ENCODE peak calls at places on chromosomes 4 and X, in five cellular contexts. O, A, N, D and M are unnamed samples.

GRCh38 chr4:1230316-1230715 is 18.6 kb downstream of the CTBP1 start:
- DNase-seq in D (no peak), A (no peak), N (no peak), O (peak), M (no peak)

GRCh38 chrX:15815779-15816452 is 25.6 kb downstream of the ZRSR2 start:
- DNase-seq in O (no peak), D (peak), A (peak), N (peak), M (peak)

GRCh38 chrX:129754266-129755024 is 15.7 kb downstream of the XPNPEP2 start:
- DNase-seq in A (no peak), O (no peak), N (no peak), D (no peak), M (no peak)

GRCh38 chr4:126071346-126072333 is 756.9 kb downstream of the FAT4 start:
- DNase-seq in D (peak), N (no peak), O (peak), A (no peak), M (no peak)

GRCh38 chr4:532588-533317 is 33.7 kb downstream of the PIGG start:
- DNase-seq in N (peak), O (no peak), D (no peak), A (no peak), M (no peak)

GRCh38 chr4:140049024-140049923 is 104.7 kb downstream of the MAML3 start:
- DNase-seq in A (peak), D (peak), O (peak), N (peak), M (peak)

GRCh38 chr4:84159767-84160166 is 339.3 kb downstream of the NKX6-1 start:
- DNase-seq in N (peak), D (no peak), O (no peak), A (no peak), M (no peak)

GRCh38 chr4:153488719-153489384 is 22.7 kb downstream of the TMEM131L start:
- DNase-seq in N (no peak), A (peak), O (peak), D (no peak), M (no peak)

GRCh38 chr4:24932831-24933230 is 20.0 kb upstream of the CCDC149 start:
- DNase-seq in O (no peak), N (no peak), D (peak), A (no peak), M (no peak)

GRCh38 chr4:25500626-25501318 is 123.7 kb downstream of the ANAPC4 start:
- DNase-seq in D (no peak), O (no peak), N (no peak), A (no peak), M (no peak)

GRCh38 chrX:107673933-107674479 is 45.7 kb downstream of the PRPS1 start:
- DNase-seq in O (peak), D (no peak), N (no peak), A (peak), M (peak)

GRCh38 chr4:61619528-61619927 is 419.4 kb downstream of the ADGRL3 start:
- DNase-seq in O (no peak), A (no peak), N (peak), D (no peak), M (no peak)

GRCh38 chr4:170736710-170737109 is 647.0 kb upstream of the AADAT start:
- DNase-seq in N (no peak), O (no peak), A (no peak), D (no peak), M (no peak)

GRCh38 chr4:78057600-78058560 is 757 bp downstream of the FRAS1 start:
- DNase-seq in A (peak), O (peak), N (peak), D (peak), M (peak)

GRCh38 chr4:78056265-78057129 is 626 bp upstream of the FRAS1 start:
- DNase-seq in O (peak), A (peak), D (peak), N (peak), M (peak)

GRCh38 chr4:78059524-78059889 is 2.4 kb downstream of the FRAS1 start:
- DNase-seq in O (peak), D (peak), N (peak), A (no peak), M (peak)

GRCh38 chr4:78058591-78059523 is 1.7 kb downstream of the FRAS1 start:
- DNase-seq in O (peak), N (peak), A (peak), D (no peak), M (peak)

GRCh38 chr4:78057135-78057599 is at the start of gene FRAS1:
- DNase-seq in N (peak), O (peak), D (no peak), A (peak), M (peak)
- TF ChIP-seq CTCF in N (peak), O (no peak), D (no peak), A (no peak), M (no peak)

GRCh38 chr4:184748251-184748652 is 14.4 kb upstream of the CENPU start:
- DNase-seq in A (no peak), D (no peak), N (no peak), O (peak), M (peak)

GRCh38 chr4:184747034-184747830 is 13.3 kb upstream of the CENPU start:
- DNase-seq in N (no peak), O (peak), A (no peak), D (no peak), M (peak)

GRCh38 chr4:184744251-184744650 is 10.4 kb upstream of the CENPU start:
- DNase-seq in O (no peak), A (no peak), N (no peak), D (no peak), M (no peak)

GRCh38 chr4:184746532-184746870 is 12.6 kb upstream of the CENPU start:
- DNase-seq in N (no peak), D (peak), O (no peak), A (no peak), M (peak)

GRCh38 chr4:184745747-184746531 is 12.0 kb upstream of the CENPU start:
- DNase-seq in O (peak), D (peak), A (peak), N (peak), M (peak)
- TF ChIP-seq CTCF in O (peak), D (peak), A (peak), N (peak), M (peak)

GRCh38 chrX:43615677-43616076 is 40.4 kb upstream of the MAOA start:
- DNase-seq in O (no peak), N (no peak), A (no peak), D (no peak), M (no peak)

DNA sequence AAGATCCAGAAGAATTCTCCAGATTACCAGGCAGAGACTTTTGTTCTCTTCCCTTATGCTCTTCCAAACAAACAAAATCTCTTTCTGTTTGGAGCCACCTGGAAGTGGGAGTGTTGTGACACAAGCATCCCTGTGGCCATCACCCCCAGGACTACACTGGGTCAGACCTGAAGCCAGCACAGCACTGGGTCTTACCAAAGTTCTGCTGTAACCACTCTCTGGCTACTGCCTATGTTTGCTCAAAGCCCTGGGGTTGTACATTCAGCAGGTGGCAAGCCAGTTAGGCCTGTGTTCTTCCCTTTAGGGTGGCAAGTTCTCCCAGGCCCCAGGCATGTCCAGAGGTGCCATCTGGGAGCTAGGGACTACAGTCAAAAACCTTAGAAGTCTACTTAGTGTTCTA is 43.7 kb upstream of the MAOA start:
- DNase-seq in A (no peak), O (no peak), N (no peak), D (no peak), M (no peak)
- TF ChIP-seq CTCF in A (no peak), O (no peak), N (no peak), D (no peak), M (no peak)

DNA sequence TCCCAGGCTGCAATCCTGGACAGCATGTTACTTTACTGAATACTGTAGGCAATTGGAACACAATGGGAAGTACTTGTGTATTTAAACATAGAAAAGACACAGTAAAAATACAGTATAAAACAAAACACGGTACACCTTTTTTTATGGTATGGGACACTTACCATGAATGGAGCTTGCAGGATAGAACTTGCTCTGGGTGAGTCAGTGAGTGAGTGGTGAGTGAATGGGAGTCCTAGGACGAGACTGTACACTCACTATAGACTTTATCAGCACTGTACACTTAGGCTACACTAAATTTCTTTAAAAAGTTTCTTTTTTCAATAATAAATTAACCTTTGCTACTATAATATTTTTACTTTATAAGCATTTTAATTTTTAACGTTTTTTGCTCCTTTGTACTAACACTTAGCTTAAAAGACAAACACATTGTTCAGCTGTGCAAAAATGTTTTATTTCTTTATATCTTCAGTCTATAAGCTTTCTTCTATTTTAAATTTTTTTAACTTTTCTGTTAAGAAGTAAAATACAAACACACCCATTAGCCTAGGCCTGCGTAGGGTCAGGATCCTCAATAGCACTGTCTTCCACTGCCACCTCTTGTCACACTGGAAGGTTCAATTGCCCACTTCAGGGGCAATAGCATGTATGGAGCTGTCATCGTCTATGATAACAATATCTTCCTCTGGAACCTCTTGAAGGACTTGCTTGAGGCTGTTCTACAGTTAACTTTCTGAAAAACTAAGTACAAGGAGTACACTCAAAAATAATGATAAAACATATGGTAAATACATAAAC is 293.5 kb upstream of the FSTL5 start:
- DNase-seq in N (no peak), A (no peak), O (no peak), D (no peak), M (no peak)
- TF ChIP-seq CTCF in N (no peak), A (no peak), O (no peak), D (no peak), M (no peak)

GRCh38 chr4:98827661-98828060 is 101.3 kb downstream of the EIF4E start:
- DNase-seq in N (no peak), D (no peak), O (no peak), A (no peak), M (no peak)

GRCh38 chr4:98833384-98833783 is 95.5 kb downstream of the EIF4E start:
- DNase-seq in O (no peak), N (no peak), A (no peak), D (no peak), M (no peak)

DNA sequence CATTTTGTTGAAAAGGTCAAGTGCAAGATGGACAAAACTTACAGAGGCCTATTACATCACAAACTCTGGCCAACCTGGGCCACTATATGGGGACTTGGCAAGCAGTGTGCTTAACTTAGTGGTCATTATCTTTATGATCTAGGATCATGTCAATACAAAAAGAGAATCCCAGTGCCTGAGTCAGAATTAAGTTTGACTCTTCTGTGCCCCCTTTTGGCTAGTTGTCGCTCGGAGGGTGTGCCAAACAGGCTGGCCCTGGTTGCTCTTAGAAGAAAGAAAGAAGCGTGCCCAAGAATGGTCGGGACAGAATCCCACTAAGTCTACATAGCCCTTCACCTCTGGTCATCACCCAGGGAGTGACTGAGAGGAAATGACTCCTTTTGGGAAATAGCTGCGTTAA is 100.1 kb downstream of the EIF4E start:
- DNase-seq in N (peak), O (no peak), D (no peak), A (peak), M (peak)
- TF ChIP-seq CTCF in N (peak), O (no peak), D (no peak), A (no peak), M (no peak)

DNA sequence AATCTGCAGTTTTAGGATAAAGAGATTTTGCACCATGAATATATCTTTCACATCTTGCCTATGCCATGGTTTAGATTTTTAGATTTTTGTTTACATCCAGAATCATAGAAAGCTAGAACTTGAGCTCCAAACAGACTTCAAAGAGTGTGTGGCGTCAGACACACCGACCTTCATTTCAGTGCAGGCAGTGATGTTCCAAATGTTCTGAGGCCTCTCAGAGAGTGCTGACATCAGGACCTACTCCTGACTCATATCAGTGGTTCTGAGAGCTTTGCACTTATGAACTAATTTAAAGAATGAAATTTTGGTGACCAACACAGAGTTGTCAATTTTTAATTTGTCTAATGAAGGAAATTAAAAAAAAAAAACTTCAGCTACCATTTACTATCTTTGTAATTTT is 18.3 kb downstream of the CXCR3 start:
- DNase-seq in O (no peak), N (no peak), D (no peak), A (peak), M (no peak)
- TF ChIP-seq CTCF in O (no peak), N (no peak), D (no peak), A (no peak), M (no peak)

GRCh38 chr4:186726150-186726439 is 2.4 kb upstream of the FAT1 start:
- DNase-seq in O (no peak), A (no peak), N (no peak), D (no peak), M (no peak)
- TF ChIP-seq CTCF in O (no peak), A (no peak), N (no peak), D (no peak), M (no peak)

GRCh38 chr4:40046311-40046980 is 10.2 kb upstream of the N4BP2 start:
- DNase-seq in N (peak), O (peak), D (peak), A (no peak), M (peak)
- TF ChIP-seq CTCF in N (no peak), O (no peak), D (no peak), A (no peak), M (no peak)